ENCODE peak calls at places on chromosome 5, in six cellular contexts. One of them, this sample, is unnamed.
A peak's percentile ranks its signal among the peaks of the same experiment; 100 is the strongest.

GRCh38 chr5:8953911-8954310 is 592.0 kb downstream of the SEMA5A start:
- DNase-seq in ELF-1: no peak
- DNase-seq in NCI-H2081: no peak
- DNase-seq in fibroblast of lung: peak; percentile 76
- DNase-seq in fibroblast of the conjunctiva: no peak
- DNase-seq in SJSA1: no peak
- DNase-seq in this sample: no peak

GRCh38 chr5:32342656-32343055 is 29.9 kb upstream of the MTMR12 start:
- DNase-seq in ELF-1: no peak
- DNase-seq in NCI-H2081: no peak
- DNase-seq in fibroblast of lung: no peak
- DNase-seq in fibroblast of the conjunctiva: no peak
- DNase-seq in SJSA1: no peak
- DNase-seq in this sample: no peak

GRCh38 chr5:135878156-135878620 is 17.5 kb downstream of the IL9 start:
- DNase-seq in ELF-1: no peak
- DNase-seq in NCI-H2081: no peak
- DNase-seq in fibroblast of lung: no peak
- DNase-seq in fibroblast of the conjunctiva: no peak
- DNase-seq in SJSA1: no peak
- DNase-seq in this sample: no peak

GRCh38 chr5:145856285-145856818 is 16.5 kb downstream of the GRXCR2 start:
- DNase-seq in ELF-1: peak; percentile 86
- DNase-seq in NCI-H2081: no peak
- DNase-seq in fibroblast of lung: peak; percentile 55
- DNase-seq in fibroblast of the conjunctiva: no peak
- DNase-seq in SJSA1: no peak
- DNase-seq in this sample: no peak

GRCh38 chr5:148418511-148418910 is 34.8 kb downstream of the FBXO38 start:
- DNase-seq in ELF-1: no peak
- DNase-seq in NCI-H2081: no peak
- DNase-seq in fibroblast of lung: no peak
- DNase-seq in fibroblast of the conjunctiva: no peak
- DNase-seq in SJSA1: no peak
- DNase-seq in this sample: no peak

GRCh38 chr5:169116961-169117461 is 183.9 kb downstream of the SLIT3 start:
- DNase-seq in ELF-1: peak; percentile 91
- DNase-seq in NCI-H2081: no peak
- DNase-seq in fibroblast of lung: no peak
- DNase-seq in fibroblast of the conjunctiva: no peak
- DNase-seq in SJSA1: peak; percentile 18
- DNase-seq in this sample: no peak

GRCh38 chr5:103174147-103174546 is 54.0 kb downstream of the PPIP5K2 start:
- DNase-seq in ELF-1: no peak
- DNase-seq in NCI-H2081: no peak
- DNase-seq in fibroblast of lung: no peak
- DNase-seq in fibroblast of the conjunctiva: no peak
- DNase-seq in SJSA1: no peak
- DNase-seq in this sample: no peak

GRCh38 chr5:31854181-31854624 is 215.3 kb downstream of the PDZD2 start:
- DNase-seq in ELF-1: no peak
- DNase-seq in NCI-H2081: no peak
- DNase-seq in fibroblast of lung: peak; percentile 34
- DNase-seq in fibroblast of the conjunctiva: no peak
- DNase-seq in SJSA1: peak; percentile 2
- DNase-seq in this sample: no peak

GRCh38 chr5:178499352-178499751 is 90.8 kb downstream of the COL23A1 start:
- DNase-seq in ELF-1: no peak
- DNase-seq in NCI-H2081: no peak
- DNase-seq in fibroblast of lung: no peak
- DNase-seq in fibroblast of the conjunctiva: no peak
- DNase-seq in SJSA1: no peak
- DNase-seq in this sample: no peak

GRCh38 chr5:6361101-6361500 is 17.2 kb downstream of the MED10 start:
- DNase-seq in ELF-1: no peak
- DNase-seq in NCI-H2081: no peak
- DNase-seq in fibroblast of lung: no peak
- DNase-seq in fibroblast of the conjunctiva: no peak
- DNase-seq in SJSA1: no peak
- DNase-seq in this sample: no peak

GRCh38 chr5:65034782-65035181 is 266.1 kb downstream of the CWC27 start:
- DNase-seq in ELF-1: peak; percentile 66
- DNase-seq in NCI-H2081: peak; percentile 25
- DNase-seq in fibroblast of lung: no peak
- DNase-seq in fibroblast of the conjunctiva: no peak
- DNase-seq in SJSA1: no peak
- DNase-seq in this sample: no peak

GRCh38 chr5:115461506-115462290 is 82.9 kb downstream of the FEM1C start:
- DNase-seq in ELF-1: no peak
- DNase-seq in NCI-H2081: no peak
- DNase-seq in fibroblast of lung: peak; percentile 69
- DNase-seq in fibroblast of the conjunctiva: no peak
- DNase-seq in SJSA1: peak; percentile 94
- DNase-seq in this sample: no peak

GRCh38 chr5:139710370-139711066 is 62.4 kb downstream of the CXXC5 start:
- DNase-seq in ELF-1: peak; percentile 82
- DNase-seq in NCI-H2081: peak; percentile 34
- DNase-seq in fibroblast of lung: peak; percentile 42
- DNase-seq in fibroblast of the conjunctiva: no peak
- DNase-seq in SJSA1: no peak
- DNase-seq in this sample: peak; percentile 53

This sample was measured in caudate nucleus.